ENCODE peak calls at places on chromosomes 12 and 14, in four cellular contexts. One of them, this sample, is unnamed.

GRCh38 chr14:106083082-106083481 is 556.7 kb downstream of the TMEM121 start:
- DNase-seq in A549: no peak
- DNase-seq in endothelial cell of umbilical vein: no peak
- DNase-seq in GM12878: no peak
- DNase-seq in this sample: no peak

GRCh38 chr12:94872007-94872653 is 131.4 kb downstream of the NDUFA12 start:
- DNase-seq in GM12878: no peak
- DNase-seq in A549: no peak
- DNase-seq in endothelial cell of umbilical vein: no peak
- DNase-seq in this sample: no peak

GRCh38 chr12:52280796-52281560 is 6.5 kb downstream of the KRT86 start:
- DNase-seq in GM12878: no peak
- DNase-seq in endothelial cell of umbilical vein: no peak
- DNase-seq in A549: peak; percentile 100
- DNase-seq in this sample: no peak

GRCh38 chr14:49892301-49892635 is 614 bp upstream of the ARF6 start:
- DNase-seq in endothelial cell of umbilical vein: peak; percentile 83
- DNase-seq in GM12878: peak; percentile 60
- DNase-seq in A549: peak; percentile 91
- DNase-seq in this sample: peak; percentile 85

GRCh38 chr12:2580821-2581220 is 213.9 kb upstream of the FKBP4 start:
- DNase-seq in A549: no peak
- DNase-seq in endothelial cell of umbilical vein: no peak
- DNase-seq in GM12878: no peak
- DNase-seq in this sample: no peak

GRCh38 chr12:57525615-57526383 is 3.2 kb downstream of the MBD6 start:
- DNase-seq in A549: no peak
- DNase-seq in GM12878: no peak
- DNase-seq in endothelial cell of umbilical vein: no peak
- DNase-seq in this sample: no peak

GRCh38 chr12:125249066-125249824 is 184.0 kb downstream of the AACS start:
- DNase-seq in endothelial cell of umbilical vein: no peak
- DNase-seq in A549: no peak
- DNase-seq in GM12878: no peak
- DNase-seq in this sample: no peak

GRCh38 chr12:131833896-131834641 is 5.9 kb downstream of the MMP17 start:
- DNase-seq in GM12878: no peak
- DNase-seq in A549: peak; percentile 73
- DNase-seq in endothelial cell of umbilical vein: no peak
- DNase-seq in this sample: peak; percentile 45

GRCh38 chr14:55099741-55100140 is 29.3 kb upstream of the LGALS3 start:
- DNase-seq in endothelial cell of umbilical vein: no peak
- DNase-seq in A549: no peak
- DNase-seq in GM12878: no peak
- DNase-seq in this sample: no peak

GRCh38 chr12:51976376-51977160 is 25.1 kb downstream of the ACVR1B start:
- DNase-seq in endothelial cell of umbilical vein: peak; percentile 65
- DNase-seq in GM12878: no peak
- DNase-seq in A549: peak; percentile 79
- DNase-seq in this sample: peak; percentile 87

GRCh38 chr12:12999959-13000615 is at the start of gene HEBP1:
- DNase-seq in GM12878: peak; percentile 16
- DNase-seq in endothelial cell of umbilical vein: peak; percentile 89
- DNase-seq in A549: peak; percentile 92
- DNase-seq in this sample: peak; percentile 91

GRCh38 chr12:53761306-53761705 is 9.5 kb upstream of the CISTR start:
- DNase-seq in GM12878: no peak
- DNase-seq in endothelial cell of umbilical vein: no peak
- DNase-seq in A549: no peak
- DNase-seq in this sample: no peak

GRCh38 chr14:57060276-57060956 is 208.3 kb downstream of the EXOC5 start:
- DNase-seq in GM12878: peak; percentile 52
- DNase-seq in A549: no peak
- DNase-seq in endothelial cell of umbilical vein: no peak
- DNase-seq in this sample: no peak

GRCh38 chr12:108823804-108824203 is 33.6 kb downstream of the SSH1 start:
- DNase-seq in A549: no peak
- DNase-seq in GM12878: no peak
- DNase-seq in endothelial cell of umbilical vein: peak; percentile 50
- DNase-seq in this sample: no peak

GRCh38 chr14:67704484-67705089 is 2.9 kb downstream of the RDH12 start:
- DNase-seq in A549: peak; percentile 73
- DNase-seq in endothelial cell of umbilical vein: peak; percentile 68
- DNase-seq in GM12878: peak; percentile 45
- DNase-seq in this sample: peak; percentile 77

GRCh38 chr12:10220398-10221077 is 7.9 kb downstream of the GABARAPL1 start:
- DNase-seq in GM12878: no peak
- DNase-seq in A549: no peak
- DNase-seq in endothelial cell of umbilical vein: peak; percentile 94
- DNase-seq in this sample: no peak

GRCh38 chr14:69039287-69039628 is 60.2 kb upstream of the ACTN1 start:
- DNase-seq in GM12878: no peak
- DNase-seq in endothelial cell of umbilical vein: peak; percentile 78
- DNase-seq in A549: peak; percentile 51
- DNase-seq in this sample: no peak

GRCh38 chr14:100213956-100214767 is 24.8 kb upstream of the YY1 start:
- DNase-seq in GM12878: no peak
- DNase-seq in A549: peak; percentile 87
- DNase-seq in endothelial cell of umbilical vein: peak; percentile 45
- DNase-seq in this sample: peak; percentile 92

GRCh38 chr12:69389836-69390235 is 30.3 kb downstream of the YEATS4 start:
- DNase-seq in GM12878: no peak
- DNase-seq in A549: peak; percentile 31
- DNase-seq in endothelial cell of umbilical vein: peak; percentile 54
- DNase-seq in this sample: no peak

GRCh38 chr14:101731187-101732080 is 30.1 kb upstream of the PPP2R5C start:
- DNase-seq in GM12878: peak; percentile 48
- DNase-seq in endothelial cell of umbilical vein: peak; percentile 52
- DNase-seq in A549: peak; percentile 86
- DNase-seq in this sample: peak; percentile 95

GRCh38 chr14:35750202-35750904 is 58.7 kb downstream of the RALGAPA1 start:
- DNase-seq in endothelial cell of umbilical vein: no peak
- DNase-seq in GM12878: no peak
- DNase-seq in A549: no peak
- DNase-seq in this sample: no peak

GRCh38 chr12:125509195-125509594 is 444.0 kb downstream of the AACS start:
- DNase-seq in endothelial cell of umbilical vein: no peak
- DNase-seq in GM12878: no peak
- DNase-seq in A549: no peak
- DNase-seq in this sample: no peak

GRCh38 chr12:113222730-113223531 is 1.7 kb downstream of the TPCN1 start:
- DNase-seq in endothelial cell of umbilical vein: peak; percentile 97
- DNase-seq in A549: peak; percentile 94
- DNase-seq in GM12878: no peak
- DNase-seq in this sample: peak; percentile 60

GRCh38 chr12:66409195-66409871 is 107.0 kb downstream of the HELB start:
- DNase-seq in GM12878: no peak
- DNase-seq in A549: peak; percentile 59
- DNase-seq in endothelial cell of umbilical vein: peak; percentile 69
- DNase-seq in this sample: peak; percentile 89

GRCh38 chr14:85529803-85530574 is at the start of gene FLRT2:
- DNase-seq in endothelial cell of umbilical vein: peak; percentile 93
- DNase-seq in A549: peak; percentile 64
- DNase-seq in GM12878: no peak
- DNase-seq in this sample: no peak

GRCh38 chr14:85528882-85529585 is 910 bp upstream of the FLRT2 start:
- DNase-seq in endothelial cell of umbilical vein: peak; percentile 83
- DNase-seq in GM12878: no peak
- DNase-seq in A549: peak; percentile 59
- DNase-seq in this sample: no peak

GRCh38 chr14:85527458-85527857 is 2.5 kb upstream of the FLRT2 start:
- DNase-seq in GM12878: no peak
- DNase-seq in A549: no peak
- DNase-seq in endothelial cell of umbilical vein: peak; percentile 83
- DNase-seq in this sample: no peak

GRCh38 chr14:85528080-85528881 is 1.7 kb upstream of the FLRT2 start:
- DNase-seq in endothelial cell of umbilical vein: peak; percentile 94
- DNase-seq in GM12878: no peak
- DNase-seq in A549: peak; percentile 93
- DNase-seq in this sample: no peak

DNA sequence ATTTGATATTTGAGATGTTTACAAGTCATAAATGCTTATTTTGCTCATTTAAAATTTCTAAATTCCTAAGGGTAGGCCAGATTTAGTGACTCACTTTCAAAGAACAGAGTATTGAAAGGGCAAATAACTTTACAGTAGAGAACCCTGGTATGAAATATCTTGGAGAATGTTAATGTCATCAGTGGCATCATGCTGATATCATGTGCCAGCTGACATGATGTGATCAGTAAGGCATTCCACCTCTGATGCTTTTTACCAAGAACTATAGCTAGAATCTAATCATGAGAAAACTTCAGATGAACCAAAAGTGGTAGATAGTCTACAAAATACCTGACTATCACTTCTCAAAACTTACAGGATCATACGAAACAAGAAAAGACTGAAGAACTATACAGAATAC is 2.9 kb upstream of the FLRT2 start:
- DNase-seq in endothelial cell of umbilical vein: peak; percentile 74
- DNase-seq in GM12878: no peak
- DNase-seq in A549: peak; percentile 47
- DNase-seq in this sample: no peak
- TF ChIP-seq MYC in endothelial cell of umbilical vein: no peak
- TF ChIP-seq MYC in GM12878: no peak
- TF ChIP-seq MYC in A549: no peak
- TF ChIP-seq MYC in this sample: no peak

GRCh38 chr12:15996948-15997347 is 85.8 kb downstream of the DERA start:
- DNase-seq in A549: no peak
- DNase-seq in endothelial cell of umbilical vein: no peak
- DNase-seq in GM12878: no peak
- DNase-seq in this sample: no peak

GRCh38 chr12:15997910-15998309 is 86.8 kb downstream of the DERA start:
- DNase-seq in A549: no peak
- DNase-seq in GM12878: no peak
- DNase-seq in endothelial cell of umbilical vein: no peak
- DNase-seq in this sample: no peak

GRCh38 chr12:15995801-15996200 is 84.7 kb downstream of the DERA start:
- DNase-seq in A549: no peak
- DNase-seq in GM12878: no peak
- DNase-seq in endothelial cell of umbilical vein: no peak
- DNase-seq in this sample: no peak

GRCh38 chr12:15996254-15996653 is 85.1 kb downstream of the DERA start:
- DNase-seq in endothelial cell of umbilical vein: peak; percentile 9
- DNase-seq in GM12878: no peak
- DNase-seq in A549: peak; percentile 20
- DNase-seq in this sample: peak; percentile 19
- TF ChIP-seq CTCF in endothelial cell of umbilical vein: no peak
- TF ChIP-seq CTCF in GM12878: no peak
- TF ChIP-seq CTCF in A549: peak; percentile 9
- TF ChIP-seq CTCF in this sample: no peak

GRCh38 chr12:128644664-128645296 is 179.0 kb downstream of the SLC15A4 start:
- DNase-seq in GM12878: no peak
- DNase-seq in A549: peak; percentile 25
- DNase-seq in endothelial cell of umbilical vein: no peak
- DNase-seq in this sample: peak; percentile 42
- TF ChIP-seq MAX in GM12878: no peak
- TF ChIP-seq MAX in A549: no peak
- TF ChIP-seq MAX in endothelial cell of umbilical vein: no peak
- TF ChIP-seq MAX in this sample: no peak

GRCh38 chr12:15701212-15701611 is 88.0 kb downstream of the EPS8 start:
- DNase-seq in GM12878: no peak
- DNase-seq in A549: no peak
- DNase-seq in endothelial cell of umbilical vein: peak; percentile 83
- DNase-seq in this sample: peak; percentile 55

GRCh38 chr12:15698377-15698867 is 90.8 kb downstream of the EPS8 start:
- DNase-seq in A549: peak; percentile 43
- DNase-seq in GM12878: no peak
- DNase-seq in endothelial cell of umbilical vein: peak; percentile 55
- DNase-seq in this sample: peak; percentile 21

GRCh38 chr12:15701721-15702156 is 87.4 kb downstream of the EPS8 start:
- DNase-seq in GM12878: no peak
- DNase-seq in A549: peak; percentile 30
- DNase-seq in endothelial cell of umbilical vein: peak; percentile 88
- DNase-seq in this sample: peak; percentile 22

GRCh38 chr12:15699886-15700285 is 89.3 kb downstream of the EPS8 start:
- DNase-seq in A549: no peak
- DNase-seq in GM12878: no peak
- DNase-seq in endothelial cell of umbilical vein: peak; percentile 15
- DNase-seq in this sample: no peak

DNA sequence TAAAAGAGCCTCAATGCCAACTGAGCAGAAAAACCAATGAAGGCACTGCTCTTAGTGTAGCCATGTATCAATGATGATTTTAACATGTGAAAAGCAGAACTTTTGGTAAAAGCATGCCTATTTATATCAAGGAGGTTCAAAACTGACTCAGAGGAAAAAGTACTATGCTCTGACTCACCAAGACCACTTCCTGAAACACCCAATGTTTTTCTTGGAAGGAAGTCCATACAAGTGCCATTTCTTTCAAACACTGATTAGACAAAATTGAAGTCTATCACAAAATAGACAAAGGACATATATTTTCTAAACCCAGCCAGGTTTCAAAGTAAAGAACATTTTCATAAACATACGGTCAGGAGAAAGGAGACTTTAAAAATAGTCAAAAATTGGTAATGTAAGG is 88.6 kb downstream of the EPS8 start:
- DNase-seq in endothelial cell of umbilical vein: peak; percentile 93
- DNase-seq in A549: peak; percentile 72
- DNase-seq in GM12878: peak; percentile 46
- DNase-seq in this sample: peak; percentile 86
- TF ChIP-seq MYC in endothelial cell of umbilical vein: no peak
- TF ChIP-seq MYC in A549: no peak
- TF ChIP-seq MYC in GM12878: no peak
- TF ChIP-seq MYC in this sample: peak; percentile 31

GRCh38 chr12:100159391-100160104 is 16.9 kb upstream of the BLTP3B start:
- DNase-seq in A549: no peak
- DNase-seq in endothelial cell of umbilical vein: no peak
- DNase-seq in GM12878: no peak
- DNase-seq in this sample: no peak

GRCh38 chr12:100165356-100165755 is 22.7 kb upstream of the BLTP3B start:
- DNase-seq in GM12878: no peak
- DNase-seq in endothelial cell of umbilical vein: no peak
- DNase-seq in A549: no peak
- DNase-seq in this sample: no peak

GRCh38 chr12:100166232-100166631 is 23.6 kb upstream of the BLTP3B start:
- DNase-seq in GM12878: no peak
- DNase-seq in A549: no peak
- DNase-seq in endothelial cell of umbilical vein: no peak
- DNase-seq in this sample: no peak

GRCh38 chr12:100164153-100164704 is 21.6 kb upstream of the BLTP3B start:
- DNase-seq in endothelial cell of umbilical vein: no peak
- DNase-seq in A549: no peak
- DNase-seq in GM12878: no peak
- DNase-seq in this sample: peak; percentile 42

GRCh38 chr12:100163416-100164152 is 20.9 kb upstream of the BLTP3B start:
- DNase-seq in endothelial cell of umbilical vein: peak; percentile 54
- DNase-seq in GM12878: no peak
- DNase-seq in A549: peak; percentile 85
- DNase-seq in this sample: peak; percentile 94
- TF ChIP-seq CTCF in endothelial cell of umbilical vein: no peak
- TF ChIP-seq CTCF in GM12878: peak; percentile 7
- TF ChIP-seq CTCF in A549: no peak
- TF ChIP-seq CTCF in this sample: peak; percentile 28

GRCh38 chr14:30115756-30116155 is 188.1 kb upstream of the PRKD1 start:
- DNase-seq in endothelial cell of umbilical vein: no peak
- DNase-seq in GM12878: no peak
- DNase-seq in A549: no peak
- DNase-seq in this sample: no peak
- TF ChIP-seq MAX in endothelial cell of umbilical vein: no peak
- TF ChIP-seq MAX in GM12878: no peak
- TF ChIP-seq MAX in A549: no peak
- TF ChIP-seq MAX in this sample: no peak

This sample was measured in NB4.